ENCODE peak calls at places on chromosomes 16 and 17, in eight cellular contexts. One of them, this sample, is unnamed. For H3K4me1, the result is how much of the 10 kb centered on the place peaks cover.

GRCh38 chr17:41326173-41327145 is 10.9 kb upstream of the KRTAP17-1 start:
- DNase-seq in ovary: no peak
- DNase-seq in H1: no peak
- DNase-seq in uterus: no peak
- DNase-seq in HCT116: no peak
- DNase-seq in heart left ventricle: no peak
- DNase-seq in left ventricle myocardium inferior: no peak
- DNase-seq in stomach: no peak
- DNase-seq in this sample: no peak

GRCh38 chr16:29290631-29291247 is 115.8 kb downstream of the NPIPB11 start:
- DNase-seq in ovary: peak
- DNase-seq in H1: peak
- DNase-seq in uterus: peak
- DNase-seq in HCT116: peak
- DNase-seq in heart left ventricle: peak
- DNase-seq in left ventricle myocardium inferior: peak
- DNase-seq in stomach: peak
- DNase-seq in this sample: peak

GRCh38 chr16:22664561-22664997 is 149.4 kb upstream of the HS3ST2 start:
- DNase-seq in ovary: no peak
- DNase-seq in H1: peak
- DNase-seq in uterus: no peak
- DNase-seq in HCT116: no peak
- DNase-seq in heart left ventricle: no peak
- DNase-seq in left ventricle myocardium inferior: no peak
- DNase-seq in stomach: no peak
- DNase-seq in this sample: no peak

GRCh38 chr16:3578121-3578520 is 918 bp upstream of the NLRC3 start:
- DNase-seq in ovary: no peak
- DNase-seq in H1: no peak
- DNase-seq in uterus: no peak
- DNase-seq in HCT116: no peak
- DNase-seq in heart left ventricle: no peak
- DNase-seq in left ventricle myocardium inferior: no peak
- DNase-seq in stomach: no peak
- DNase-seq in this sample: peak

GRCh38 chr17:74251051-74251450 is 23.0 kb upstream of the DNAI2 start:
- DNase-seq in ovary: no peak
- DNase-seq in H1: no peak
- DNase-seq in uterus: no peak
- DNase-seq in HCT116: no peak
- DNase-seq in heart left ventricle: no peak
- DNase-seq in left ventricle myocardium inferior: no peak
- DNase-seq in stomach: no peak
- DNase-seq in this sample: no peak

GRCh38 chr16:4111748-4112696 is 4.2 kb downstream of the ADCY9 start:
- DNase-seq in ovary: no peak
- DNase-seq in H1: no peak
- DNase-seq in uterus: no peak
- DNase-seq in HCT116: no peak
- DNase-seq in heart left ventricle: no peak
- DNase-seq in left ventricle myocardium inferior: no peak
- DNase-seq in stomach: no peak
- DNase-seq in this sample: no peak

GRCh38 chr17:81713556-81714411 is 1.7 kb downstream of the SLC25A10 start:
- DNase-seq in ovary: no peak
- DNase-seq in H1: no peak
- DNase-seq in uterus: no peak
- DNase-seq in HCT116: no peak
- DNase-seq in heart left ventricle: no peak
- DNase-seq in left ventricle myocardium inferior: no peak
- DNase-seq in stomach: peak
- DNase-seq in this sample: no peak

GRCh38 chr16:14958323-14958600 is 16.6 kb upstream of the PDXDC1 start:
- DNase-seq in ovary: no peak
- DNase-seq in H1: no peak
- DNase-seq in uterus: no peak
- DNase-seq in HCT116: no peak
- DNase-seq in heart left ventricle: no peak
- DNase-seq in left ventricle myocardium inferior: no peak
- DNase-seq in stomach: no peak
- DNase-seq in this sample: no peak

GRCh38 chr16:25614836-25615235 is 76.9 kb upstream of the HS3ST4 start:
- DNase-seq in ovary: no peak
- DNase-seq in H1: no peak
- DNase-seq in uterus: no peak
- DNase-seq in HCT116: no peak
- DNase-seq in heart left ventricle: no peak
- DNase-seq in left ventricle myocardium inferior: no peak
- DNase-seq in stomach: no peak
- DNase-seq in this sample: no peak

GRCh38 chr17:79085154-79085920 is 10.7 kb downstream of the ENGASE start:
- DNase-seq in ovary: no peak
- DNase-seq in H1: no peak
- DNase-seq in uterus: no peak
- DNase-seq in HCT116: no peak
- DNase-seq in heart left ventricle: no peak
- DNase-seq in left ventricle myocardium inferior: no peak
- DNase-seq in stomach: no peak
- DNase-seq in this sample: no peak

GRCh38 chr17:79085921-79086551 is 11.4 kb downstream of the ENGASE start:
- DNase-seq in ovary: no peak
- DNase-seq in H1: no peak
- DNase-seq in uterus: no peak
- DNase-seq in HCT116: no peak
- DNase-seq in heart left ventricle: no peak
- DNase-seq in left ventricle myocardium inferior: no peak
- DNase-seq in stomach: no peak
- DNase-seq in this sample: no peak

GRCh38 chr17:79083191-79083971 is 8.8 kb downstream of the ENGASE start:
- DNase-seq in ovary: no peak
- DNase-seq in H1: no peak
- DNase-seq in uterus: no peak
- DNase-seq in HCT116: no peak
- DNase-seq in heart left ventricle: no peak
- DNase-seq in left ventricle myocardium inferior: no peak
- DNase-seq in stomach: no peak
- DNase-seq in this sample: no peak

GRCh38 chr17:79082311-79083190 is 7.9 kb downstream of the ENGASE start:
- DNase-seq in ovary: no peak
- DNase-seq in H1: peak
- DNase-seq in uterus: no peak
- DNase-seq in HCT116: peak
- DNase-seq in heart left ventricle: peak
- DNase-seq in left ventricle myocardium inferior: peak
- DNase-seq in stomach: peak
- DNase-seq in this sample: peak

DNA sequence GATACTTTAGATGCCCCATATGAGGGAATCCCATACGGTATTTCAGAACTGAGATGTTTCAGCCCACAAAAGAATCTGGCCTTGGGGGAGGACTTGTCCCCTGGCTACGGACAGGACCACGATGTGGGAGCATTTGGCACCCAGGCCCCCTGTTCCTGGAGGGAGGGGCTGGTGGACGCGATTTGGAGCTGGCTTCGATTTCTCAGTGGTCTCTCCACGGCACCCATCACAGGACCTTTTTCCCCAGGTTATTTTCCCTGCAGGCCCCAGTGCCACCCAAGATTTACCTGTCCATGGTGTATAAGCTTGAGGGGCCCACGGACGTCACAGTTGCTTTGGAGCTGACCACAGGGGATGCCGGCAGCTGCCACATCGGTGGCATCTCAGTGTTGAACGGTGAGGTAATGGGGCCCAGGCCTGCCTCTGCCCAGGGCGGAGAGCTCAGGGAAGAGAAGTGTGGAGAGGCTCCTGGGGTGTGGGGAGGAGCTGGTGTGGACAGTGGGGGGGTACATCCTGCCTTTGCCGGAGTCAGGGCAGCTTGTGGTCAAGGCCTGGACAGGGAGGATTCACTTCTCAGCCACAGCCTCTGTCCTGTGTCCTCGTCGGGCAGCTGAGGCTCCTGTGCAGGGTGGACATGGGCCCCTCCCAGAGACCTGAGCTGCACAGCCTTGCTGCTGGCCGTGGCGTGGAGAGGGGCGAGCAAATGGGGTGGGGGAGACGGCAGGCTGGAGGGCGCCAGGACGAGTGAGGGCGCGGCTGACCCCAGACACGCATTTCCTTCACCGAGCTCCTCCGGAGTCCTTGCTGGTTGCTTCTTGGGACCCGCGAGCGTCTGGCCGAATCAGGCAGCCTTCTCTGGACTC is 9.9 kb downstream of the ENGASE start:
- DNase-seq in ovary: no peak
- DNase-seq in H1: no peak
- DNase-seq in uterus: no peak
- DNase-seq in HCT116: no peak
- DNase-seq in heart left ventricle: no peak
- DNase-seq in left ventricle myocardium inferior: no peak
- DNase-seq in stomach: no peak
- DNase-seq in this sample: no peak
- H3K4me1 ChIP-seq in ovary: under half
- H3K4me1 ChIP-seq in H1: under half
- H3K4me1 ChIP-seq in uterus: under half
- H3K4me1 ChIP-seq in HCT116: under half
- H3K4me1 ChIP-seq in heart left ventricle: under half
- H3K4me1 ChIP-seq in left ventricle myocardium inferior: under half
- H3K4me1 ChIP-seq in stomach: under half
- H3K4me1 ChIP-seq in this sample: under half

GRCh38 chr17:77233127-77233526 is 92.4 kb downstream of the SEC14L1 start:
- DNase-seq in ovary: no peak
- DNase-seq in H1: no peak
- DNase-seq in uterus: no peak
- DNase-seq in HCT116: no peak
- DNase-seq in heart left ventricle: no peak
- DNase-seq in left ventricle myocardium inferior: no peak
- DNase-seq in stomach: no peak
- DNase-seq in this sample: no peak

GRCh38 chr17:77233635-77234334 is 93.0 kb downstream of the SEC14L1 start:
- DNase-seq in ovary: no peak
- DNase-seq in H1: no peak
- DNase-seq in uterus: peak
- DNase-seq in HCT116: no peak
- DNase-seq in heart left ventricle: no peak
- DNase-seq in left ventricle myocardium inferior: no peak
- DNase-seq in stomach: peak
- DNase-seq in this sample: no peak

GRCh38 chr17:77237232-77238008 is 96.7 kb downstream of the SEC14L1 start:
- DNase-seq in ovary: no peak
- DNase-seq in H1: no peak
- DNase-seq in uterus: no peak
- DNase-seq in HCT116: no peak
- DNase-seq in heart left ventricle: no peak
- DNase-seq in left ventricle myocardium inferior: no peak
- DNase-seq in stomach: no peak
- DNase-seq in this sample: no peak

GRCh38 chr17:77234695-77235094 is 93.9 kb downstream of the SEC14L1 start:
- DNase-seq in ovary: no peak
- DNase-seq in H1: no peak
- DNase-seq in uterus: no peak
- DNase-seq in HCT116: no peak
- DNase-seq in heart left ventricle: no peak
- DNase-seq in left ventricle myocardium inferior: no peak
- DNase-seq in stomach: no peak
- DNase-seq in this sample: no peak

DNA sequence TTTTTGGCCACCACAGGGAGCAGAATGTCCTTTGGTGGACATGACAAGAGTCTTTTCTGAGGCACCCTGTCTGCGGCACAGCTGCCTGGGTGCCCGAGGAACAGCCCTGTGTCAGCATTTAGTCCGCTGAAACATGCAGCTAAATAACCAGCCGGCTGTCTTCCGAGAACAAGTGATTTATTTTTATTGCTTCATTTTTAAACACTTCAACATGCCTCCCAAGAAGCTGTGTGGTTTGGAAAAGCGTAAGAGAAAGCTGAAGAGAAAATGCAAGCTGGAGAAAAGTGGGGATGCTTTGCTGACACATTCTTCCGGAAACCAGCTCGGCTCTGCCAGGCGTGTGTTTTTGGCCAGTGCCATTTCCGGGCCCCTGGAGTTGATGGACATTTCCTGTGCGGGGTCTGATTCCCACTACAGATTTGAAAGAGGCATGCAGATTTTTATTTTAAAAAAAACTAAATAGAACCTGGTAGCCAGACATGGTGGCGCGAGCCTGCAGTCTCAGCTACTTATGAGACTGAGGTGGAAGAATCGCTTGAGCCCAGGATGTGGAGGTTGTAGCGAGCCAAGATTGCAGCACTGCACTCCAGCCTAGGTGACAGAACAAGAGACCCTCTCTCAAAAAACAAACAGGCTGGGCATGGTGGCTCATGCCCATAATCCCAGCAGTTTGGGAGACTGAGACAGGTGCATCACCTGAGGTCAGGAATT is 94.8 kb downstream of the SEC14L1 start:
- DNase-seq in ovary: no peak
- DNase-seq in H1: no peak
- DNase-seq in uterus: no peak
- DNase-seq in HCT116: no peak
- DNase-seq in heart left ventricle: peak
- DNase-seq in left ventricle myocardium inferior: peak
- DNase-seq in stomach: no peak
- DNase-seq in this sample: peak
- H3K4me3 ChIP-seq in ovary: peak
- H3K4me3 ChIP-seq in H1: no peak
- H3K4me3 ChIP-seq in uterus: peak
- H3K4me3 ChIP-seq in HCT116: no peak
- H3K4me3 ChIP-seq in heart left ventricle: peak
- H3K4me3 ChIP-seq in left ventricle myocardium inferior: peak
- H3K4me3 ChIP-seq in stomach: peak
- H3K4me3 ChIP-seq in this sample: peak

DNA sequence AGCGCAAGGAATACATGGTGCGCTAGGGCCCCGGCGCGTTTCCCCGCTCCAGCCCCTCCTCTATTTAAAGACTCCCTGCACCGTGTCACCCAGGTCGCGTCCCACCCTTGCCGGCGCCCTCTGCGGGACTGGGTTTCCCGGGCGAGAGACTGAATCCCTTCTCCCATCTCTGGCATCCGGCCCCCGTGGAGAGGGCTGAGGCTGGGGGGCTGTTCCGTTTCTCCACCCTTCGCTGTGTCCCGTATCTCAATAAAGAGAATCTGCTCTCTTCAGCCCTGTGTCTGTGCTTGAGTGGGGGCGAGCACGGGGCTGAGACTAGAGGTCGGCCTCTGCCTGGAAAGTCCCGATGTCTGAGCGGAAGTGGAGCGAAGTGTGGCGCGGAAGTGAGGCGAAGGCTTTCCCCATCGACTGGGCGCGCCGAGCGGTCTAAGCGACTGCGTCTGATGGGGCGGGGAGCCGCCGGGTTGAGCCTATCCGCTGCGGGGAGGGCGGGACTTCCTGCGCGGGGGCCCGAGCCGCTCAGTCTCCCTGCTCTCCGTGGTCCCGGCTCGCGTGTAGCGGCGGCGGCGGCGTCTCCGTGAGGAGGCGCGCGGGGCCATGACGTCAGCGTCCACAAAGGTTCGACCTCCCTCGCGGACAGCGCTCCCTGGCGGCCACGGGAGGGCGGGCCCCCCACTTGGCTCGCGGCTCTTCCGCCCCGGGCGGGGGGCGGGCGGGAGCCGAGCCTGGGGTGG is 2.0 kb downstream of the RNASEK start:
- DNase-seq in ovary: peak
- DNase-seq in H1: peak
- DNase-seq in uterus: peak
- DNase-seq in HCT116: peak
- DNase-seq in heart left ventricle: peak
- DNase-seq in left ventricle myocardium inferior: peak
- DNase-seq in stomach: peak
- DNase-seq in this sample: peak
- TF ChIP-seq CTCF in ovary: peak
- TF ChIP-seq CTCF in H1: peak
- TF ChIP-seq CTCF in uterus: peak
- TF ChIP-seq CTCF in HCT116: peak
- TF ChIP-seq CTCF in heart left ventricle: peak
- TF ChIP-seq CTCF in left ventricle myocardium inferior: peak
- TF ChIP-seq CTCF in stomach: no peak
- TF ChIP-seq CTCF in this sample: peak

GRCh38 chr16:85488414-85488813 is 124.7 kb upstream of the GSE1 start:
- DNase-seq in ovary: no peak
- DNase-seq in H1: no peak
- DNase-seq in uterus: no peak
- DNase-seq in HCT116: no peak
- DNase-seq in heart left ventricle: no peak
- DNase-seq in left ventricle myocardium inferior: no peak
- DNase-seq in stomach: no peak
- DNase-seq in this sample: no peak
- H3K4me1 ChIP-seq in ovary: under half
- H3K4me1 ChIP-seq in H1: under half
- H3K4me1 ChIP-seq in uterus: under half
- H3K4me1 ChIP-seq in HCT116: under half
- H3K4me1 ChIP-seq in heart left ventricle: under half
- H3K4me1 ChIP-seq in left ventricle myocardium inferior: under half
- H3K4me1 ChIP-seq in stomach: under half
- H3K4me1 ChIP-seq in this sample: under half

This sample was measured in CD8-positive, alpha-beta T cell.